ENCODE peak calls at places on chromosomes 3 and 15, in six cellular contexts. One of them, this sample, is unnamed.

GRCh38 chr3:172290457-172290856 is 157.8 kb downstream of the GHSR start:
- DNase-seq in substantia nigra: no peak
- DNase-seq in Caki2: no peak
- DNase-seq in heart left ventricle: no peak
- DNase-seq in T-helper 1 cell: no peak
- DNase-seq in hippocampal formation: no peak
- DNase-seq in this sample: no peak

GRCh38 chr3:172289583-172289982 is 158.7 kb downstream of the GHSR start:
- DNase-seq in substantia nigra: no peak
- DNase-seq in Caki2: peak; percentile 35
- DNase-seq in heart left ventricle: peak; percentile 49
- DNase-seq in T-helper 1 cell: no peak
- DNase-seq in hippocampal formation: no peak
- DNase-seq in this sample: no peak

GRCh38 chr15:59327942-59328341 is 44.7 kb downstream of the MYO1E start:
- DNase-seq in substantia nigra: no peak
- DNase-seq in Caki2: no peak
- DNase-seq in heart left ventricle: no peak
- DNase-seq in T-helper 1 cell: no peak
- DNase-seq in hippocampal formation: no peak
- DNase-seq in this sample: no peak

GRCh38 chr3:99332276-99332675 is 306.1 kb upstream of the COL8A1 start:
- DNase-seq in substantia nigra: no peak
- DNase-seq in Caki2: no peak
- DNase-seq in heart left ventricle: no peak
- DNase-seq in T-helper 1 cell: no peak
- DNase-seq in hippocampal formation: no peak
- DNase-seq in this sample: no peak

GRCh38 chr3:50251220-50251619 is 15.2 kb downstream of the GNAI2 start:
- DNase-seq in substantia nigra: no peak
- DNase-seq in Caki2: peak; percentile 47
- DNase-seq in heart left ventricle: no peak
- DNase-seq in T-helper 1 cell: no peak
- DNase-seq in hippocampal formation: no peak
- DNase-seq in this sample: peak; percentile 58

GRCh38 chr3:72274511-72275295 is 489.8 kb upstream of the PROK2 start:
- DNase-seq in substantia nigra: no peak
- DNase-seq in Caki2: no peak
- DNase-seq in heart left ventricle: peak; percentile 54
- DNase-seq in T-helper 1 cell: no peak
- DNase-seq in hippocampal formation: peak; percentile 59
- DNase-seq in this sample: peak; percentile 49

GRCh38 chr3:53708001-53708621 is 138.1 kb downstream of the CHDH start:
- DNase-seq in substantia nigra: no peak
- DNase-seq in Caki2: no peak
- DNase-seq in heart left ventricle: peak; percentile 59
- DNase-seq in T-helper 1 cell: no peak
- DNase-seq in hippocampal formation: no peak
- DNase-seq in this sample: no peak

GRCh38 chr3:151552589-151552988 is 91.7 kb upstream of the IGSF10 start:
- DNase-seq in substantia nigra: no peak
- DNase-seq in Caki2: no peak
- DNase-seq in heart left ventricle: no peak
- DNase-seq in T-helper 1 cell: no peak
- DNase-seq in hippocampal formation: no peak
- DNase-seq in this sample: no peak

GRCh38 chr15:99408236-99409096 is 157.2 kb downstream of the LRRC28 start:
- DNase-seq in substantia nigra: no peak
- DNase-seq in Caki2: no peak
- DNase-seq in heart left ventricle: peak; percentile 65
- DNase-seq in T-helper 1 cell: no peak
- DNase-seq in hippocampal formation: no peak
- DNase-seq in this sample: no peak

GRCh38 chr15:77650285-77650684 is 17.6 kb upstream of the LINGO1 start:
- DNase-seq in substantia nigra: no peak
- DNase-seq in Caki2: no peak
- DNase-seq in heart left ventricle: no peak
- DNase-seq in T-helper 1 cell: no peak
- DNase-seq in hippocampal formation: no peak
- DNase-seq in this sample: no peak

This sample was measured in LoVo.